ENCODE peak calls at places on chromosomes 2 and 18, in five cellular contexts. F, B, H, K and I are unnamed samples.

GRCh38 chr2:72131916-72132841 is 15.5 kb downstream of the CYP26B1 start:
- DNase-seq in F (no peak), B (no peak), H (no peak), K (no peak), I (no peak)

GRCh38 chr2:187934692-187935091 is 357.0 kb upstream of the GULP1 start:
- DNase-seq in F (no peak), B (no peak), H (no peak), K (no peak), I (no peak)

GRCh38 chr2:30404354-30405265 is 42.4 kb upstream of the LCLAT1 start:
- DNase-seq in F (no peak), B (no peak), H (peak), K (no peak), I (no peak)

GRCh38 chr2:188852752-188853151 is 121.4 kb upstream of the COL3A1 start:
- DNase-seq in F (no peak), B (peak), H (peak), K (no peak), I (no peak)

GRCh38 chr2:30653847-30654246 is 153.4 kb downstream of the CAPN13 start:
- DNase-seq in F (no peak), B (no peak), H (peak), K (no peak), I (peak)

GRCh38 chr2:71852141-71852711 is 295.4 kb downstream of the CYP26B1 start:
- DNase-seq in F (no peak), B (no peak), H (peak), K (no peak), I (no peak)

GRCh38 chr2:68467077-68467960 is at the start of the genes APLF and FBXO48:
- DNase-seq in F (peak), B (peak), H (peak), K (peak), I (peak)

GRCh38 chr2:25347205-25347815 is 5.6 kb upstream of the DNMT3A start:
- DNase-seq in F (no peak), B (no peak), H (no peak), K (peak), I (peak)

GRCh38 chr2:45860136-45861106 is 208.9 kb downstream of the PRKCE start:
- DNase-seq in F (no peak), B (no peak), H (peak), K (no peak), I (no peak)

GRCh38 chr18:67661555-67661954 is 145.0 kb upstream of the DSEL start:
- DNase-seq in F (no peak), B (no peak), H (no peak), K (no peak), I (no peak)

GRCh38 chr2:3672861-3673670 is 15.1 kb downstream of the ALLC start:
- DNase-seq in F (no peak), B (no peak), H (no peak), K (no peak), I (no peak)

GRCh38 chr18:35077937-35078336 is 36.7 kb downstream of the MAPRE2 start:
- DNase-seq in F (no peak), B (no peak), H (no peak), K (no peak), I (no peak)

GRCh38 chr2:7759898-7760297 is 842.7 kb downstream of the RNF144A start:
- DNase-seq in F (no peak), B (no peak), H (peak), K (no peak), I (no peak)

GRCh38 chr2:46273919-46274318 is 23.3 kb upstream of the EPAS1 start:
- DNase-seq in F (no peak), B (no peak), H (no peak), K (no peak), I (peak)

GRCh38 chr2:84832772-84833461 is 48.0 kb downstream of the TRABD2A start:
- DNase-seq in F (no peak), B (no peak), H (peak), K (no peak), I (no peak)

GRCh38 chr18:9653390-9653789 is 39.0 kb upstream of the PPP4R1 start:
- DNase-seq in F (no peak), B (no peak), H (no peak), K (no peak), I (no peak)

GRCh38 chr18:50432915-50433314 is 58.1 kb downstream of the SKA1 start:
- DNase-seq in F (no peak), B (no peak), H (no peak), K (no peak), I (no peak)